ENCODE peak calls at places on chromosomes 4 and X, in nine cellular contexts. D is adrenal gland; X is stimulated activated naive B cell treated with anti-CD40 and anti-IgM and Interleukin-4, amounts not matched to agents 10 μg/mL and 1 μg/mL and 100 μg/mL, for 72 hours; W is sciatic nerve; A is T-helper 1 cell; B is GM23248; J is activated T-cell treated with anti-CD3 and anti-CD28 coated beads for 24 hours; T is stimulated activated CD8-positive, alpha-beta memory T cell treated with anti-CD3 and anti-CD28 coated beads, Interleukin-4, amount 100 ng/mL, for 1 hour; Y is HuH-7.5. P is an unnamed sample.

GRCh38 chr4:111937368-111937767 is 207.9 kb upstream of the FAM241A start:
- DNase-seq in D (no peak), X (no peak), W (no peak), A (no peak), B (peak), J (no peak), T (no peak), Y (peak), P (no peak)

GRCh38 chrX:53093177-53093655 is 726 bp upstream of the KANTR start:
- DNase-seq in D (peak), X (peak), W (peak), A (peak), B (peak), J (peak), T (no peak), Y (peak), P (no peak)

GRCh38 chr4:107747748-107748486 is 27.9 kb upstream of the PAPSS1 start:
- DNase-seq in D (no peak), X (no peak), W (no peak), A (no peak), B (no peak), J (no peak), T (no peak), Y (no peak), P (no peak)

GRCh38 chr4:78652282-78652876 is 100.8 kb downstream of the ANXA3 start:
- DNase-seq in D (no peak), X (no peak), W (no peak), A (no peak), B (peak), J (no peak), T (no peak), Y (no peak), P (no peak)

GRCh38 chr4:98626350-98626749 is 32.1 kb downstream of the TSPAN5 start:
- DNase-seq in D (no peak), X (no peak), W (no peak), A (no peak), B (peak), J (no peak), T (no peak), Y (no peak), P (peak)

GRCh38 chr4:3287972-3288570 is 4.8 kb upstream of the RGS12 start:
- DNase-seq in D (peak), X (no peak), W (peak), A (no peak), B (no peak), J (no peak), T (no peak), Y (no peak), P (no peak)

GRCh38 chr4:184288451-184289178 is 70.9 kb upstream of the ENPP6 start:
- DNase-seq in D (no peak), X (peak), W (peak), A (no peak), B (no peak), J (peak), T (no peak), Y (no peak), P (no peak)

GRCh38 chr4:32025840-32026459 is 1305.8 kb downstream of the PCDH7 start:
- DNase-seq in D (no peak), X (no peak), W (no peak), A (no peak), B (no peak), J (no peak), T (no peak), Y (no peak), P (peak)

GRCh38 chrX:147340947-147341346 is 526.4 kb upstream of the CXorf51A start:
- DNase-seq in D (no peak), X (no peak), W (no peak), A (no peak), B (no peak), J (no peak), T (no peak), Y (no peak), P (no peak)

GRCh38 chr4:161206528-161207080 is 957.2 kb downstream of the FSTL5 start:
- DNase-seq in D (no peak), X (no peak), W (no peak), A (no peak), B (no peak), J (no peak), T (no peak), Y (no peak), P (no peak)

GRCh38 chr4:13546855-13547562 is 2.7 kb upstream of the NKX3-2 start:
- DNase-seq in D (no peak), X (no peak), W (no peak), A (no peak), B (no peak), J (no peak), T (no peak), Y (peak), P (no peak)

GRCh38 chr4:183823394-183823793 is 81.7 kb upstream of the STOX2 start:
- DNase-seq in D (no peak), X (no peak), W (no peak), A (no peak), B (peak), J (no peak), T (no peak), Y (no peak), P (peak)

GRCh38 chrX:37060999-37061398 is 52.8 kb downstream of the FAM47C start:
- DNase-seq in D (no peak), X (no peak), W (no peak), A (no peak), B (peak), J (no peak), T (no peak), Y (no peak), P (peak)

GRCh38 chr4:105859233-105859632 is 36.0 kb upstream of the NPNT start:
- DNase-seq in D (no peak), X (no peak), W (no peak), A (no peak), B (peak), J (no peak), T (no peak), Y (no peak), P (peak)

GRCh38 chr4:57061395-57061794 is 48.8 kb downstream of the IGFBP7 start:
- DNase-seq in D (no peak), X (no peak), W (no peak), A (no peak), B (peak), J (no peak), T (no peak), Y (no peak), P (no peak)

GRCh38 chrX:21479695-21480280 is 105.6 kb downstream of the CNKSR2 start:
- DNase-seq in D (no peak), X (no peak), W (no peak), A (no peak), B (peak), J (no peak), T (no peak), Y (peak), P (peak)

GRCh38 chr4:11281720-11282119 is 147.0 kb downstream of the HS3ST1 start:
- DNase-seq in D (no peak), X (no peak), W (no peak), A (no peak), B (no peak), J (no peak), T (no peak), Y (no peak), P (no peak)

GRCh38 chrX:113470166-113470565 is 629.5 kb upstream of the AMOT start:
- DNase-seq in D (no peak), X (no peak), W (no peak), A (no peak), B (no peak), J (no peak), T (no peak), Y (no peak), P (no peak)

GRCh38 chrX:153395613-153396319 is 5.4 kb downstream of the PNMA6E start:
- DNase-seq in D (no peak), X (no peak), W (no peak), A (no peak), B (no peak), J (no peak), T (no peak), Y (no peak), P (no peak)

GRCh38 chr4:158347596-158347995 is 137.3 kb downstream of the TMEM144 start:
- DNase-seq in D (no peak), X (no peak), W (no peak), A (no peak), B (no peak), J (no peak), T (no peak), Y (no peak), P (no peak)

GRCh38 chr4:22877653-22878052 is 184.9 kb downstream of the GBA3 start:
- DNase-seq in D (no peak), X (no peak), W (no peak), A (no peak), B (no peak), J (no peak), T (no peak), Y (no peak), P (no peak)

P was measured in epithelial cell of proximal tubule.